ENCODE peak calls at places on chromosome 12, in five cellular contexts. P is HCT116, J is H1, F is K562, X is SK-N-SH. L is an unnamed sample.

GRCh38 chr12:12007001-12007712 is 63.6 kb upstream of the BCL2L14 start:
- DNase-seq in P (no peak), J (no peak), F (no peak), X (no peak), L (no peak)

GRCh38 chr12:30965613-30965985 is 39.1 kb downstream of the TSPAN11 start:
- DNase-seq in P (peak; percentile 6), J (peak; percentile 57), F (no peak), X (no peak), L (peak; percentile 77)

GRCh38 chr12:57759360-57759980 is 4.6 kb downstream of the MARCHF9 start:
- DNase-seq in P (no peak), J (no peak), F (no peak), X (peak; percentile 66), L (peak; percentile 76)

GRCh38 chr12:104042580-104042979 is 7.4 kb downstream of the GLT8D2 start:
- DNase-seq in P (no peak), J (no peak), F (no peak), X (no peak), L (no peak)

GRCh38 chr12:95623554-95624170 is 72.4 kb upstream of the USP44 start:
- DNase-seq in P (peak; percentile 66), J (peak; percentile 81), F (peak; percentile 63), X (peak; percentile 69), L (peak; percentile 63)

GRCh38 chr12:75000120-75000519 is 209.5 kb downstream of the KCNC2 start:
- DNase-seq in P (no peak), J (no peak), F (no peak), X (no peak), L (no peak)

GRCh38 chr12:104579716-104580495 is 123.2 kb downstream of the CHST11 start:
- DNase-seq in P (no peak), J (no peak), F (no peak), X (no peak), L (no peak)

GRCh38 chr12:106715582-106715981 is 58.9 kb upstream of the RIC8B start:
- DNase-seq in P (no peak), J (peak; percentile 28), F (no peak), X (no peak), L (no peak)

GRCh38 chr12:6950944-6951540 is at the start of gene PTPN6:
- DNase-seq in P (no peak), J (no peak), F (no peak), X (peak; percentile 11), L (no peak)

GRCh38 chr12:46717848-46718247 is 107.9 kb downstream of the SLC38A4 start:
- DNase-seq in P (no peak), J (no peak), F (no peak), X (no peak), L (no peak)

GRCh38 chr12:121036810-121037326 is 2.2 kb downstream of the OASL start:
- DNase-seq in P (no peak), J (no peak), F (no peak), X (no peak), L (no peak)

GRCh38 chr12:55687746-55688145 is 20.0 kb downstream of the ITGA7 start:
- DNase-seq in P (no peak), J (no peak), F (no peak), X (no peak), L (no peak)

GRCh38 chr12:109804820-109805761 is 28.1 kb downstream of the TRPV4 start:
- DNase-seq in P (peak; percentile 15), J (peak; percentile 91), F (peak; percentile 90), X (peak; percentile 89), L (peak; percentile 71)

GRCh38 chr12:1914116-1914911 is 4.1 kb downstream of the CACNA2D4 start:
- DNase-seq in P (no peak), J (peak; percentile 39), F (no peak), X (peak; percentile 12), L (no peak)

GRCh38 chr12:68406134-68406576 is 74.0 kb upstream of the MDM1 start:
- DNase-seq in P (no peak), J (peak; percentile 51), F (no peak), X (peak; percentile 32), L (peak; percentile 84)

GRCh38 chr12:77796775-77797174 is 33.9 kb upstream of the NAV3 start:
- DNase-seq in P (no peak), J (no peak), F (no peak), X (no peak), L (no peak)

GRCh38 chr12:120787889-120788288 is 62.3 kb downstream of the ACADS start:
- DNase-seq in P (no peak), J (no peak), F (no peak), X (no peak), L (no peak)

GRCh38 chr12:64682572-64683277 is 72.4 kb downstream of the RASSF3 start:
- DNase-seq in P (no peak), J (no peak), F (no peak), X (peak; percentile 80), L (no peak)

GRCh38 chr12:25725874-25726273 is 172.8 kb upstream of the LMNTD1 start:
- DNase-seq in P (no peak), J (no peak), F (no peak), X (no peak), L (no peak)

GRCh38 chr12:64931321-64931720 is 106.9 kb downstream of the TBC1D30 start:
- DNase-seq in P (no peak), J (no peak), F (no peak), X (no peak), L (no peak)

GRCh38 chr12:83261998-83262397 is 575.3 kb downstream of the TMTC2 start:
- DNase-seq in P (peak; percentile 6), J (no peak), F (no peak), X (no peak), L (no peak)

GRCh38 chr12:131056626-131057025 is 102.9 kb downstream of the ADGRD1 start:
- DNase-seq in P (no peak), J (no peak), F (no peak), X (no peak), L (no peak)

GRCh38 chr12:8917751-8918150 is 3.4 kb downstream of the PHC1 start:
- DNase-seq in P (no peak), J (no peak), F (no peak), X (no peak), L (no peak)

GRCh38 chr12:26689281-26689841 is 143.6 kb downstream of the ITPR2 start:
- DNase-seq in P (no peak), J (no peak), F (no peak), X (no peak), L (no peak)

GRCh38 chr12:11860026-11860425 is 210.6 kb downstream of the ETV6 start:
- DNase-seq in P (no peak), J (no peak), F (no peak), X (no peak), L (no peak)

GRCh38 chr12:102965281-102966155 is 8.0 kb downstream of the ASCL1 start:
- DNase-seq in P (no peak), J (peak; percentile 55), F (no peak), X (peak; percentile 61), L (no peak)

GRCh38 chr12:26845057-26845666 is 12.2 kb upstream of the ITPR2 start:
- DNase-seq in P (peak; percentile 44), J (peak; percentile 76), F (no peak), X (peak; percentile 50), L (no peak)

GRCh38 chr12:99455350-99456037 is 192.1 kb upstream of the GARIN6 start:
- DNase-seq in P (peak; percentile 35), J (no peak), F (no peak), X (no peak), L (peak; percentile 62)

GRCh38 chr12:49296034-49296835 is 1.3 kb downstream of the PRPH start:
- DNase-seq in P (no peak), J (peak; percentile 91), F (peak; percentile 94), X (peak; percentile 39), L (peak; percentile 77)

GRCh38 chr12:52517888-52518287 is 2.3 kb downstream of the KRT5 start:
- DNase-seq in P (no peak), J (peak; percentile 14), F (no peak), X (no peak), L (no peak)

GRCh38 chr12:40915172-40915571 is 222.9 kb downstream of the CNTN1 start:
- DNase-seq in P (no peak), J (no peak), F (no peak), X (no peak), L (no peak)

GRCh38 chr12:52347546-52348510 is 19.5 kb downstream of the KRT85 start:
- DNase-seq in P (no peak), J (no peak), F (no peak), X (no peak), L (no peak)

GRCh38 chr12:3455312-3455711 is 35.7 kb upstream of the PRMT8 start:
- DNase-seq in P (no peak), J (no peak), F (no peak), X (no peak), L (no peak)

GRCh38 chr12:12212769-12213168 is 54.1 kb downstream of the LRP6 start:
- DNase-seq in P (no peak), J (no peak), F (no peak), X (no peak), L (no peak)

DNA sequence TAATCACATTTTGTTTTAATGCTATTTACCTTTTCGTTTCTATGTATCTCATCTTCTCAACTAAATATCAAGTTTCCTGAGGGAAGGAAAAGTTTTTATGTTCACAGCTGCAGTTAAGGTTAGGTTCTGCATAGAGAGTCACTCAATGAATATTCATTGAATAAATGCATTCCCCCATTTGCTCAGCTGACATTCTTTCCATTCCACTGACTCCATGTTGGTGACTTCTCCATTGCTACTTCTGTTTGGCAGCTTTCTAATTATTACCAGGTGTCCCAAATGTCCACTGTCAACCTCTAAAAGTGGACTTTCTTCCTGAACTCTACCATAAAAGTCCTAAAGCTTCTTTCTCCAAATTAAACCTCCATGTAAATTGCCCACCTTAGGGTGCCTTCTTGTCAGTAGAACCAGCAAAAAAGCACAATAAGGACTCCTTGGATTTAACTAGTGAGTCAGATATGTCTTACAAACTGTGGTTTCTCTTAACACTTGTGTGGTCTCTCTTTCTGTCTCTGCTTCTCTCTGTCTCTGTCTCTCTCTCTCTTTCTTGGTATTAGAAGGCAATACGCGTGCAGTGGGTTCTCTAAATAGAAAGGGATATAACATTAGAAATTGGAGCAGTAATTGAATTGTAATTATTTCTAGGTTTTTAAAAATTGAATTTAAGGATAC is 85.9 kb downstream of the TMEM117 start:
- DNase-seq in P (no peak), J (no peak), F (no peak), X (no peak), L (no peak)
- TF ChIP-seq JUND in P (no peak), J (no peak), F (no peak), X (no peak), L (no peak)

GRCh38 chr12:56687225-56688128 is 607 bp downstream of the PTGES3 start:
- DNase-seq in P (no peak), J (no peak), F (peak; percentile 65), X (no peak), L (peak; percentile 76)

GRCh38 chr12:56688129-56688845 is at the start of gene PTGES3:
- DNase-seq in P (peak; percentile 96), J (peak; percentile 97), F (peak; percentile 93), X (peak; percentile 97), L (peak; percentile 90)

GRCh38 chr12:56694161-56694560 is 6.1 kb upstream of the PTGES3 start:
- DNase-seq in P (no peak), J (no peak), F (no peak), X (no peak), L (no peak)

GRCh38 chr12:56684745-56685369 is 3.2 kb downstream of the PTGES3 start:
- DNase-seq in P (no peak), J (no peak), F (no peak), X (no peak), L (peak; percentile 24)

GRCh38 chr12:56688846-56689113 is 696 bp upstream of the PTGES3 start:
- DNase-seq in P (no peak), J (no peak), F (no peak), X (no peak), L (no peak)
- TF ChIP-seq JUND in P (no peak), J (no peak), F (no peak), X (no peak), L (no peak)

GRCh38 chr12:100868487-100868886 is 73.9 kb downstream of the ANO4 start:
- DNase-seq in P (no peak), J (no peak), F (no peak), X (no peak), L (no peak)
- TF ChIP-seq JUND in P (no peak), J (no peak), F (no peak), X (no peak), L (no peak)

GRCh38 chr12:124392271-124392990 is 97.5 kb downstream of the RFLNA start:
- DNase-seq in P (peak; percentile 55), J (peak; percentile 71), F (peak; percentile 47), X (peak; percentile 77), L (no peak)
- TF ChIP-seq JUND in P (no peak), J (no peak), F (no peak), X (no peak), L (no peak)